ENCODE peak calls at places on chromosome 17, in six cellular contexts. N, D, H, Y, W and Q are unnamed samples.

GRCh38 chr17:31532526-31532925 is 141.1 kb downstream of the RAB11FIP4 start:
- DNase-seq in N (no peak), D (no peak), H (no peak), Y (no peak), W (no peak), Q (no peak)

GRCh38 chr17:81890447-81891302 is 711 bp downstream of the ALYREF start:
- DNase-seq in N (peak; percentile 50), D (peak; percentile 31), H (no peak), Y (no peak), W (peak; percentile 42), Q (no peak)

GRCh38 chr17:79715318-79716182 is 15.2 kb upstream of the ENPP7 start:
- DNase-seq in N (peak; percentile 68), D (no peak), H (peak; percentile 32), Y (no peak), W (no peak), Q (no peak)

GRCh38 chr17:57490890-57491289 is 234.6 kb downstream of the MSI2 start:
- DNase-seq in N (no peak), D (no peak), H (no peak), Y (no peak), W (peak; percentile 40), Q (no peak)

GRCh38 chr17:75783803-75784472 is 668 bp upstream of the UNK start:
- DNase-seq in N (peak; percentile 34), D (no peak), H (peak; percentile 60), Y (no peak), W (peak; percentile 38), Q (no peak)

GRCh38 chr17:83173180-83173996 is 94.0 kb downstream of the METRNL start:
- DNase-seq in N (peak; percentile 3), D (no peak), H (no peak), Y (peak; percentile 16), W (no peak), Q (no peak)

GRCh38 chr17:18017958-18018357 is 21.0 kb downstream of the ATPAF2 start:
- DNase-seq in N (no peak), D (no peak), H (peak; percentile 35), Y (no peak), W (no peak), Q (no peak)

GRCh38 chr17:50556803-50557202 is 3.7 kb upstream of the CACNA1G start:
- DNase-seq in N (no peak), D (no peak), H (peak; percentile 66), Y (no peak), W (no peak), Q (no peak)

GRCh38 chr17:44111777-44112176 is 11.7 kb downstream of the HDAC5 start:
- DNase-seq in N (no peak), D (no peak), H (no peak), Y (no peak), W (no peak), Q (no peak)

GRCh38 chr17:32609085-32609484 is 122.3 kb downstream of the CDK5R1 start:
- DNase-seq in N (no peak), D (no peak), H (peak; percentile 87), Y (peak; percentile 44), W (no peak), Q (no peak)

GRCh38 chr17:65099941-65100315 is 37.2 kb upstream of the RGS9 start:
- DNase-seq in N (no peak), D (no peak), H (peak; percentile 45), Y (no peak), W (peak; percentile 21), Q (no peak)

GRCh38 chr17:41060052-41060604 is at the start of gene KRTAP2-3:
- DNase-seq in N (no peak), D (no peak), H (no peak), Y (no peak), W (no peak), Q (peak; percentile 89)

GRCh38 chr17:4789951-4790704 is 1.4 kb downstream of the GLTPD2 start:
- DNase-seq in N (peak; percentile 94), D (peak; percentile 91), H (peak; percentile 90), Y (peak; percentile 91), W (peak; percentile 79), Q (peak; percentile 36)

GRCh38 chr17:17999364-18000007 is 26.8 kb downstream of the DRC3 start:
- DNase-seq in N (no peak), D (no peak), H (no peak), Y (no peak), W (no peak), Q (no peak)

GRCh38 chr17:15651583-15652110 is 32.1 kb upstream of the FBXW10B start:
- DNase-seq in N (peak; percentile 96), D (peak; percentile 91), H (peak; percentile 91), Y (peak; percentile 92), W (peak; percentile 67), Q (peak; percentile 96)

GRCh38 chr17:15649861-15650391 is 30.4 kb upstream of the FBXW10B start:
- DNase-seq in N (peak; percentile 42), D (no peak), H (peak; percentile 78), Y (peak; percentile 43), W (no peak), Q (no peak)

GRCh38 chr17:15651001-15651582 is 31.6 kb upstream of the FBXW10B start:
- DNase-seq in N (no peak), D (no peak), H (no peak), Y (no peak), W (no peak), Q (no peak)

GRCh38 chr17:15652960-15653359 is 31.2 kb downstream of the TRIM16 start:
- DNase-seq in N (no peak), D (no peak), H (no peak), Y (no peak), W (no peak), Q (no peak)

GRCh38 chr17:15648384-15648783 is 28.9 kb upstream of the FBXW10B start:
- DNase-seq in N (no peak), D (no peak), H (no peak), Y (no peak), W (no peak), Q (no peak)
- H3K4me3 ChIP-seq in N (no peak overlapping the region), D (no peak overlapping the region), H (peak overlapping the region; percentile 55), Y (peak overlapping the region; percentile 51), W (no peak overlapping the region), Q (no peak overlapping the region)

DNA sequence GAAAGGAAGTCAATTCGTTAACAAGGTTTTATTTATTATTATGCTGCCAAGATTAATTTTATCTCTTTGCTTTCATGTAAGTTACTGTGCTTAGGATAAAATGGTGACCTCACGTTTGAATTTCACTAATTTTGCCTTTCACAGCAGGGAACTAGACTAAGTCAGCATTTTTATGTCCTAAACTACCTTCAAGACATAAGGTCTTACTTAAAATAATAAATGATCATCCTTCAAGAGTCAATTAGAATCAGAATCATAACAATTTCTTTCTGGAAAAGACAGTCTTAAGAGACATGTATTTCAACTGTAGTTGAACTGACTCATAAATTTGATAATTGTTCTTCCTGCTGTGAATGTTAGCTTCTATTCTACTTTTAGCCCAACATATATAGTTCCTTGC is 893.8 kb downstream of the KCNJ2 start:
- DNase-seq in N (no peak), D (no peak), H (no peak), Y (no peak), W (no peak), Q (no peak)
- TF ChIP-seq CTCF in N (no peak), D (no peak), H (no peak), Y (no peak), W (no peak), Q (no peak)

GRCh38 chr17:48985436-48986245 is 11.5 kb upstream of the IGF2BP1 start:
- DNase-seq in N (no peak), D (no peak), H (no peak), Y (no peak), W (no peak), Q (no peak)
- H3K27me3 ChIP-seq in N (peaks cover 3% of the 10 kb centered on the region), D (no peaks in the 10 kb centered on the region), H (peaks cover 6% of the 10 kb centered on the region), Y (peaks cover 81% of the 10 kb centered on the region), W (no peaks in the 10 kb centered on the region), Q (peaks cover 8% of the 10 kb centered on the region)

GRCh38 chr17:49013311-49014205 is 16.4 kb downstream of the IGF2BP1 start:
- DNase-seq in N (peak; percentile 82), D (peak; percentile 76), H (no peak), Y (no peak), W (peak; percentile 93), Q (no peak)
- H3K4me3 ChIP-seq in N (peak overlapping the region; percentile 52), D (peak overlapping the region; percentile 26), H (no peak overlapping the region), Y (no peak overlapping the region), W (peak overlapping the region; percentile 58), Q (peak overlapping the region; percentile 31)

DNA sequence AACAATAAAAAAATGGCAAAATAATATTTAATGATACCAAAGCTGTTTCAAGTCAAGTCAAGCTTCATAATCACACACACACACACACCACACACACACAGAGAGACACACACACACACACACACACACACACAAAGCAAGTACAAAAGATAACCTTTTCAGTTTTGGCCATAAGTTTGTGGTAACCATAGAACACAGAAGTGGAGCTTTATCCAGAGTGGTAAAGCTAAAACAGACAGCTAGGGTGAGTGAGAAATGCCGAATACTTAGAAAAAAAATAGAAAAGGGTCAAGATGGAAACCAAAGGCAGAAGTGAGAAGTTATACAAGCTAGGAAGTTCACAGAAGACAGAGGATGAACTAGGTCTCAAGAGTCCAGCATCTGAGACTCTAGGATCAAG is 79.0 kb downstream of the HS3ST3A1 start:
- DNase-seq in N (no peak), D (no peak), H (no peak), Y (no peak), W (no peak), Q (no peak)
- TF ChIP-seq CTCF in N (no peak), D (no peak), H (no peak), Y (no peak), W (no peak), Q (no peak)

DNA sequence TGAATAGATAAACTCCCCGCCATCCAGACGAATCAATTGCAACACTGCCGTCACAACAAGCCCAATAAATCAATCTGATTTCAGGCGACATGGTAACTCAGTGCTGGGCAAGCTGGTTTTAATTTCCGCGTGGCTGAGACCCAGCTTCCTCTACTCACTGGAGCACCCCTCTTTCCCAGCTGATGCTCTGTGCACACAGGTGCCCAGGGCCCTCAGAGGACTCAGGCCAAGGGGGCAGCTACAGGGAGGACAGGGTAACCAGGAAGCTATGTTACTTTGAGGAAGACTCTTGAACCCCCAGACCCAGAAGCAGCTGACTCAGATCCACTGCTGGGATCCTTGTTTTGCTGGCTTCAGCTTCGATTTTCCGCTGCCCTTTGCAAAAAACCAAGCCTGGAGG is 10.8 kb upstream of the SEZ6 start:
- DNase-seq in N (no peak), D (no peak), H (no peak), Y (no peak), W (no peak), Q (no peak)
- H3K27me3 ChIP-seq in N (peaks cover 78% of the 10 kb centered on the region), D (peaks cover 4% of the 10 kb centered on the region), H (no peaks in the 10 kb centered on the region), Y (peaks cover 58% of the 10 kb centered on the region), W (peaks cover 5% of the 10 kb centered on the region), Q (peaks cover 50% of the 10 kb centered on the region)

GRCh38 chr17:49363251-49363650 is 1.2 kb upstream of the ZNF652 start:
- DNase-seq in N (no peak), D (no peak), H (no peak), Y (no peak), W (no peak), Q (no peak)
- H3K4me3 ChIP-seq in N (no peak overlapping the region), D (no peak overlapping the region), H (peak overlapping the region; percentile 80), Y (no peak overlapping the region), W (peak overlapping the region; percentile 93), Q (no peak overlapping the region)

DNA sequence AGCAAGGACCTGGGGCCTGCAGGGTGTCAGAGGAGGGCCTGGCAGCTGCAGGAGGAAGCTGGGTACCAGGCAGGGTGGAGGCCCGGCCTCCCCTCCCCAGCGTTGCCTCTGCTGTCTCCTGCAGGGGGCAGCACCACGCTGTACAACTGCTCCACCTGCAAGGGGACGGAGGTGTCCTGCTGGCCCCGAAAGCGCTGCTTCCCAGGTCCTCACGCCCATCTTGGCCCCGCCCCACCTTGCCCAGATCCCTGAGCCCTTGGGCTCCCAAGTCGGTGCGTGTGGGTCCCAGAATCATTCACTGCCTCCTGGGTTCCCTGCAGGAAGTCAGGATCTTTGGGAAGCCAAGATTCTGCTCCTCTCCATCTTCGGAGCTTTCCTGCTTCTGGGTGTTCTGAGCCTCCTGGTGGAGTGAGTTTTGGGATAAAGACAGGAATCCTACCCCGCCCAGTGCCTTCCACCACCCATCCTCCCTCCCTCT is 1.2 kb downstream of the TMEM95 start:
- DNase-seq in N (peak; percentile 90), D (peak; percentile 79), H (peak; percentile 89), Y (peak; percentile 79), W (peak; percentile 97), Q (no peak)
- TF ChIP-seq CTCF in N (peak; percentile 86), D (peak; percentile 83), H (peak; percentile 93), Y (peak; percentile 81), W (peak; percentile 98), Q (peak; percentile 89)